ENCODE peak calls at places on chromosomes 12 and 14, in nine cellular contexts. C is stimulated activated CD8-positive, alpha-beta memory T cell treated with anti-CD3 and anti-CD28 coated beads, Interleukin-7, amount 100 ng/mL, for 1 hour; L is activated naive CD8-positive, alpha-beta T cell treated with anti-CD3 and anti-CD28 coated beads for 36 hours; E is choroid plexus epithelial cell; G is HEK293T; R is non-pigmented ciliary epithelial cell; T is hippocampal formation; J is ovary; Y is stimulated activated CD4-positive, alpha-beta T cell treated with anti-CD3 and anti-CD28 coated beads, Interleukin-2, amount 100 ng/mL, for 48 hours. H is an unnamed sample.

GRCh38 chr14:55448146-55448614 is 7.8 kb upstream of the TBPL2 start:
- DNase-seq in R (peak; percentile 89), G (peak; percentile 20), T (no peak), L (no peak), J (no peak), E (peak; percentile 85), Y (peak; percentile 15), C (no peak), H (no peak)

GRCh38 chr12:123914726-123915345 is 57.8 kb downstream of the CCDC92 start:
- DNase-seq in C (no peak), Y (no peak), L (no peak), G (no peak), E (no peak), R (no peak), J (no peak), T (no peak), H (no peak)

GRCh38 chr12:128388461-128388921 is 121.5 kb downstream of the TMEM132C start:
- DNase-seq in J (peak; percentile 58), L (no peak), G (no peak), R (no peak), Y (no peak), T (no peak), C (no peak), E (no peak), H (no peak)

GRCh38 chr12:62751844-62752155 is 183.2 kb downstream of the PPM1H start:
- DNase-seq in G (no peak), Y (no peak), E (no peak), C (no peak), R (no peak), L (no peak), J (no peak), T (no peak), H (no peak)

GRCh38 chr14:88245321-88245720 is 77.7 kb downstream of the KCNK10 start:
- DNase-seq in R (no peak), G (no peak), L (no peak), E (no peak), Y (no peak), C (no peak), J (no peak), T (no peak), H (no peak)

GRCh38 chr12:113700943-113701342 is 229.3 kb upstream of the LHX5 start:
- DNase-seq in C (no peak), G (no peak), T (no peak), J (no peak), E (peak; percentile 50), Y (no peak), R (peak; percentile 1), L (no peak), H (no peak)

GRCh38 chr12:121883315-121883660 is 5.3 kb upstream of the PSMD9 start:
- DNase-seq in L (no peak), G (no peak), J (no peak), R (no peak), E (no peak), Y (no peak), C (no peak), T (no peak), H (no peak)

GRCh38 chr12:28872654-28873268 is 276.3 kb upstream of the FAR2 start:
- DNase-seq in C (no peak), G (peak; percentile 64), J (no peak), Y (peak; percentile 17), T (peak; percentile 12), E (peak; percentile 86), L (peak; percentile 4), R (peak; percentile 41), H (peak; percentile 29)

H was measured in stimulated activated naive CD8-positive, alpha-beta T cell treated with anti-CD3 and anti-CD28 coated beads, Interleukin-15, amount 100 ng/mL, for 72 hours.